ENCODE peak calls at places on chromosome 20, in ten cellular contexts. D is CD8-positive, alpha-beta T cell; W is heart right ventricle; A is adipocyte; Q is small intestine; K is pancreas; O is stomach; E is mesendoderm; H is ascending aorta; Z is right cardiac atrium. L is an unnamed sample.

GRCh38 chr20:49660912-49661311 is 52.8 kb downstream of the B4GALT5 start:
- DNase-seq in D (no peak), W (no peak), A (no peak), Q (no peak), K (no peak), O (no peak), E (no peak), H (no peak), Z (no peak), L (no peak)

GRCh38 chr20:35174458-35175216 is 2.8 kb downstream of the PROCR start:
- DNase-seq in D (no peak), W (no peak), A (no peak), Q (peak; percentile 87), K (peak; percentile 34), O (peak; percentile 64), E (peak; percentile 49), H (no peak), Z (no peak), L (peak; percentile 28)

GRCh38 chr20:59299961-59300340 is 460 bp upstream of the EDN3 start:
- DNase-seq in D (no peak), W (no peak), A (no peak), Q (peak; percentile 98), K (peak; percentile 30), O (no peak), E (peak; percentile 42), H (no peak), Z (no peak), L (peak; percentile 86)

GRCh38 chr20:14582855-14583254 is 245.4 kb upstream of the FLRT3 start:
- DNase-seq in D (no peak), W (no peak), A (peak; percentile 4), Q (no peak), K (no peak), O (no peak), E (no peak), H (no peak), Z (no peak), L (no peak)

GRCh38 chr20:20699144-20699543 is 13.3 kb downstream of the RALGAPA2 start:
- DNase-seq in D (no peak), W (no peak), A (peak; percentile 17), Q (no peak), K (no peak), O (no peak), E (no peak), H (no peak), Z (no peak), L (no peak)

GRCh38 chr20:18057106-18057993 is at the start of gene OVOL2:
- DNase-seq in D (no peak), W (no peak), A (no peak), Q (peak; percentile 92), K (peak; percentile 88), O (peak; percentile 95), E (peak; percentile 91), H (peak; percentile 58), Z (no peak), L (peak; percentile 94)

GRCh38 chr20:36162272-36162966 is 7.9 kb downstream of the EPB41L1 start:
- DNase-seq in D (no peak), W (no peak), A (peak; percentile 32), Q (no peak), K (no peak), O (no peak), E (no peak), H (no peak), Z (peak; percentile 33), L (no peak)

GRCh38 chr20:34791289-34792020 is 34.0 kb downstream of the NCOA6 start:
- DNase-seq in D (no peak), W (peak; percentile 23), A (peak; percentile 90), Q (no peak), K (no peak), O (no peak), E (no peak), H (peak; percentile 68), Z (no peak), L (no peak)

GRCh38 chr20:621115-621756 is 11.1 kb upstream of the TCF15 start:
- DNase-seq in D (no peak), W (no peak), A (no peak), Q (no peak), K (no peak), O (no peak), E (peak; percentile 86), H (no peak), Z (no peak), L (no peak)

GRCh38 chr20:53468583-53468982 is 125.1 kb downstream of the ZNF217 start:
- DNase-seq in D (no peak), W (no peak), A (no peak), Q (no peak), K (no peak), O (no peak), E (no peak), H (no peak), Z (no peak), L (no peak)

GRCh38 chr20:18224968-18225568 is 63.3 kb upstream of the ZNF133 start:
- DNase-seq in D (no peak), W (peak; percentile 20), A (peak; percentile 69), Q (peak; percentile 9), K (peak; percentile 10), O (peak; percentile 48), E (peak; percentile 54), H (no peak), Z (peak; percentile 42), L (no peak)

GRCh38 chr20:16368645-16369292 is 204.5 kb downstream of the KIF16B start:
- DNase-seq in D (no peak), W (no peak), A (peak; percentile 36), Q (peak; percentile 39), K (no peak), O (no peak), E (peak; percentile 13), H (no peak), Z (no peak), L (no peak)

GRCh38 chr20:38764563-38765355 is 16.5 kb downstream of the ACTR5 start:
- DNase-seq in D (peak; percentile 11), W (no peak), A (peak; percentile 80), Q (peak; percentile 92), K (peak; percentile 21), O (peak; percentile 60), E (peak; percentile 50), H (peak; percentile 71), Z (no peak), L (no peak)

GRCh38 chr20:52305029-52305645 is 113.6 kb upstream of the ZFP64 start:
- DNase-seq in D (no peak), W (no peak), A (no peak), Q (no peak), K (no peak), O (no peak), E (no peak), H (no peak), Z (no peak), L (no peak)

DNA sequence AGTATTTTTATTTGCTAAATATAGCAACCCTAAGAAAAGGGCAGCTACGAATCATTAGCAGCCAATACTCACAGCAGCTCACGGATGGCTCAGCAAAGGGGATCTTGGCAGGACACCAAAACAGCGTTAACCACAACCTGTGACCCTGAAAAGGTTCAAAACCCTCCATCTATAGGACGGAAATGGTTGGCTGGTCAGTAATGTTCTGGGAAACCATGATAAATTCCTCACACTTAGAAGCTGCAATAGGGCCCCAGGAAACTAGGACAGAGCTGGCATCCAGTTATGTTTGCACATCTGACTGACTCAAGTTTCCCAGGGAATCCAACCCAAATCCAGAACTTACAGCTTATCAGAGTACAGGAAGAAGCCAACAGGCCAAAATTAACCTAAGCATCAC is 30.9 kb upstream of the PTPRT start:
- DNase-seq in D (no peak), W (peak; percentile 4), A (no peak), Q (no peak), K (no peak), O (no peak), E (no peak), H (peak; percentile 74), Z (no peak), L (no peak)
- H3K4me1 ChIP-seq in D (no peaks in the 10 kb centered on the region), W (peaks cover 6% of the 10 kb centered on the region), A (peaks cover 7% of the 10 kb centered on the region), Q (no peaks in the 10 kb centered on the region), K (no peaks in the 10 kb centered on the region), O (no peaks in the 10 kb centered on the region), E (no peaks in the 10 kb centered on the region), H (no peaks in the 10 kb centered on the region), Z (peaks cover 3% of the 10 kb centered on the region), L (no peaks in the 10 kb centered on the region)

DNA sequence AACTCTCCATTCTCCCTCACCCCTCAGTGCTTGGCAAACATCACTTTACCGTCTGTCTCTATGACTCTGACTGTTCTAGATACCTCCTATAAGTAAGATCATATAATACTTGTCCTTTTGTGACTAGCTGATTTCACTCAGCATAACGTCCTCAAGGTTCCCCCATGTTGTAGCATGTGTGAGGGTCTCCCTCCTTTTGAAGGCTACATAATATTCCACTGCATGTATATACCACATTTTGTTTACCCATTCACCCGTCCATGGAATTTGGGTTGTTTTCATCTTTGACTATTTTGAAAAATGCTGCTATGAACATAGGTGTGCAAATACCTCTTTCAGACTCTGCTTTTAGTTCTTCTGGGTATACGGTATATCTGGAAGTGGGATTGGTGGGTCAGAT is 28.3 kb downstream of the CTCFL start:
- DNase-seq in D (no peak), W (no peak), A (no peak), Q (no peak), K (no peak), O (no peak), E (no peak), H (no peak), Z (no peak), L (no peak)
- H3K4me1 ChIP-seq in D (peaks cover 6% of the 10 kb centered on the region), W (peaks cover 22% of the 10 kb centered on the region), A (peaks cover 6% of the 10 kb centered on the region), Q (no peaks in the 10 kb centered on the region), K (peaks cover 5% of the 10 kb centered on the region), O (peaks cover 11% of the 10 kb centered on the region), E (no peaks in the 10 kb centered on the region), H (peaks cover 4% of the 10 kb centered on the region), Z (no peaks in the 10 kb centered on the region), L (no peaks in the 10 kb centered on the region)

GRCh38 chr20:57779401-57780003 is 69.7 kb upstream of the PMEPA1 start:
- DNase-seq in D (no peak), W (no peak), A (no peak), Q (no peak), K (no peak), O (no peak), E (peak; percentile 51), H (no peak), Z (no peak), L (no peak)
- H3K4me1 ChIP-seq in D (no peaks in the 10 kb centered on the region), W (no peaks in the 10 kb centered on the region), A (peaks cover 11% of the 10 kb centered on the region), Q (no peaks in the 10 kb centered on the region), K (no peaks in the 10 kb centered on the region), O (no peaks in the 10 kb centered on the region), E (no peaks in the 10 kb centered on the region), H (no peaks in the 10 kb centered on the region), Z (no peaks in the 10 kb centered on the region), L (no peaks in the 10 kb centered on the region)

DNA sequence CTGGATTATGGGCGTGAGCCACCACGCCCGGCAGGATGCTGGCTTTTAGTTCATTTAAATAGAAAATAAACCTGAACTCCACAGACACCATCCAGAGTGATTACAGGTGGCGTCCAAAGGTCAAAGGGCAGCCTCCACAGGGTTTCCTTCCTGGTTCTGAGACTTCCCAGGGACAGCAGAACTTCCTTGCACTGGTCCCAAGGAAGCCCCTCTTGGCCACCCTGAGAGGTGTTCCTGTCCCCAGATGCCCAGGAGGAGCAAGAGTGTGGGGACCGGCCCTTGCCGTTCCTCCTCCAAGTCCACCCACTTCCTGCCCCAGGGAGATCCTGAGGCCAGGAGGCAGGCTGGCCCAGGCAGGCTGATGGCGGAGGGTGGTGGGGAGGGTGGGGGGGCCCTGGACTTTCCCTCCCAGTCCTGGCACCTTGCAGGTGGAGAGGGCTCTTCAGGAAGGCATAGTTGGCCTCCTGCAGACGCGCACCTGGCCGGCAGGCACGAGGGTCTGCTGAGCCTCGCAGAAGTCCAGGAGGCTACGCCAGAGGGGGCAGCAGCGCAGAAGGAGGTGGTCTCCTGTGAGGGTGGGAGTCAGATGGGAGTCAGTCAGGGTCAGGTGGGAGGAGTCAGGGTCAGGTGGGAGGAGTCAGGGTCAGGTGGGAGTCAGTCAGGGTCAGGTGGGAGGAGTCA is 5.0 kb downstream of the FNDC11 start:
- DNase-seq in D (no peak), W (no peak), A (no peak), Q (peak; percentile 73), K (no peak), O (no peak), E (no peak), H (no peak), Z (no peak), L (no peak)
- H3K4me1 ChIP-seq in D (no peaks in the 10 kb centered on the region), W (peaks cover 8% of the 10 kb centered on the region), A (no peaks in the 10 kb centered on the region), Q (no peaks in the 10 kb centered on the region), K (no peaks in the 10 kb centered on the region), O (peaks cover 12% of the 10 kb centered on the region), E (no peaks in the 10 kb centered on the region), H (peaks cover 1% of the 10 kb centered on the region), Z (no peaks in the 10 kb centered on the region), L (peaks cover 5% of the 10 kb centered on the region)

L was measured in transverse colon.